ENCODE peak calls at places on chromosomes 3 and 15, in four cellular contexts. S, Y, V and E are unnamed samples.

GRCh38 chr3:193874512-193874911 is 261.4 kb upstream of the HES1 start:
- DNase-seq in V (no peak), Y (no peak), S (no peak), E (no peak)

GRCh38 chr15:100468265-100468664 is 60.5 kb downstream of the CERS3 start:
- DNase-seq in S (no peak), V (peak), Y (no peak), E (no peak)

GRCh38 chr15:39333393-39333792 is 247.5 kb upstream of the THBS1 start:
- DNase-seq in S (no peak), Y (no peak), V (no peak), E (no peak)

GRCh38 chr15:75178171-75178937 is 23.3 kb upstream of the C15orf39 start:
- DNase-seq in V (no peak), S (peak), Y (no peak), E (no peak)

GRCh38 chr3:108887137-108887536 is 64.6 kb downstream of the TRAT1 start:
- DNase-seq in S (no peak), V (no peak), Y (no peak), E (no peak)

GRCh38 chr3:13885704-13886010 is 5.8 kb upstream of the WNT7A start:
- DNase-seq in S (no peak), Y (no peak), V (no peak), E (no peak)

GRCh38 chr3:53361849-53362248 is 14.5 kb upstream of the DCP1A start:
- DNase-seq in Y (no peak), S (no peak), V (no peak), E (no peak)

GRCh38 chr3:18035641-18036466 is 293.4 kb upstream of the TBC1D5 start:
- DNase-seq in S (no peak), Y (no peak), V (no peak), E (no peak)

GRCh38 chr3:17057316-17057715 is 172.6 kb downstream of the PLCL2 start:
- DNase-seq in S (no peak), Y (peak), V (peak), E (peak)

GRCh38 chr3:15361494-15362214 is 29.3 kb upstream of the SH3BP5 start:
- DNase-seq in V (peak), S (peak), Y (peak), E (no peak)

GRCh38 chr15:32774022-32774421 is 56.2 kb downstream of the GREM1 start:
- DNase-seq in Y (peak), V (peak), S (no peak), E (peak)

GRCh38 chr15:37102315-37103021 is 2.1 kb upstream of the MEIS2 start:
- DNase-seq in Y (no peak), V (peak), S (peak), E (no peak)

GRCh38 chr3:168094877-168095610 is 680 bp downstream of the GOLIM4 start:
- DNase-seq in S (peak), Y (no peak), V (peak), E (peak)

GRCh38 chr3:98855811-98856400 is 45.6 kb downstream of the DCBLD2 start:
- DNase-seq in S (no peak), Y (peak), V (peak), E (peak)

GRCh38 chr3:72340476-72341379 is 507.5 kb downstream of the SHQ1 start:
- DNase-seq in V (no peak), S (no peak), Y (no peak), E (no peak)

GRCh38 chr3:70621451-70621850 is 309.0 kb upstream of the MDFIC2 start:
- DNase-seq in Y (no peak), S (no peak), V (no peak), E (no peak)

GRCh38 chr3:167837430-167837829 is 101.9 kb downstream of the SERPINI1 start:
- DNase-seq in V (no peak), Y (no peak), S (no peak), E (no peak)

GRCh38 chr15:85764649-85765277 is 30.0 kb downstream of the KLHL25 start:
- DNase-seq in S (no peak), V (peak), Y (peak), E (no peak)

GRCh38 chr3:36736327-36736726 is 28.0 kb downstream of the DCLK3 start:
- DNase-seq in Y (no peak), S (no peak), V (no peak), E (no peak)

GRCh38 chr3:194855025-194855391 is 169.3 kb downstream of the FAM43A start:
- DNase-seq in V (no peak), S (no peak), Y (no peak), E (no peak)

GRCh38 chr3:45984331-45985312 is 11.0 kb downstream of the FYCO1 start:
- DNase-seq in Y (peak), V (peak), S (no peak), E (peak)

GRCh38 chr3:169264711-169265110 is 398.8 kb downstream of the MECOM start:
- DNase-seq in S (no peak), V (peak), Y (no peak), E (no peak)

GRCh38 chr3:133887951-133888703 is 7.6 kb downstream of the RAB6B start:
- DNase-seq in Y (no peak), V (no peak), S (no peak), E (no peak)

GRCh38 chr3:74636981-74637380 is 22.5 kb upstream of the CNTN3 start:
- DNase-seq in Y (no peak), S (no peak), V (peak), E (no peak)

GRCh38 chr15:76885212-76885611 is 19.9 kb downstream of the SCAPER start:
- DNase-seq in Y (no peak), S (no peak), V (no peak), E (no peak)